ENCODE peak calls at places on chromosomes 12 and 14, in seven cellular contexts. H is progenitor cell of endocrine pancreas; Y is H7; M is hippocampal formation; B is activated naive CD8-positive, alpha-beta T cell treated with anti-CD3 and anti-CD28 coated beads, Interleukin-2, amount 10 ng/mL, durations not matched to agents 7 days and 5 days; N is H9; T is NCI-H2171 treated with DMSO at 0.1 percent for 48 hours. F is an unnamed sample.
A peak's percentile ranks its signal among the peaks of the same experiment; 100 is the strongest.

GRCh38 chr12:132045751-132046150 is 96.0 kb downstream of the EP400 start:
- DNase-seq in H (no peak), M (no peak), B (no peak), T (no peak), Y (no peak), N (no peak), F (no peak)

GRCh38 chr14:66503532-66503931 is 4.4 kb upstream of the GPHN start:
- DNase-seq in M (no peak), Y (no peak), T (peak; percentile 92), H (no peak), N (no peak), B (no peak), F (peak; percentile 67)

GRCh38 chr14:93906341-93907329 is 20.5 kb upstream of the FAM181A start:
- DNase-seq in H (peak; percentile 51), T (peak; percentile 78), N (peak; percentile 86), B (peak; percentile 68), M (peak; percentile 18), Y (peak; percentile 89), F (peak; percentile 27)

GRCh38 chr12:12704593-12705230 is 8.7 kb upstream of the GPR19 start:
- DNase-seq in M (peak; percentile 56), B (no peak), H (no peak), T (peak; percentile 76), Y (peak; percentile 70), N (peak; percentile 73), F (peak; percentile 95)

GRCh38 chr14:95675486-95675885 is 10.7 kb upstream of the TCL1B start:
- DNase-seq in H (no peak), M (no peak), B (no peak), T (no peak), N (no peak), Y (peak; percentile 46), F (no peak)

GRCh38 chr12:117563007-117563406 is 201.6 kb upstream of the NOS1 start:
- DNase-seq in T (peak; percentile 39), N (no peak), H (no peak), B (no peak), M (no peak), Y (no peak), F (no peak)

GRCh38 chr12:106126441-106127288 is 12.1 kb downstream of the NUAK1 start:
- DNase-seq in Y (no peak), B (no peak), N (no peak), H (no peak), T (no peak), M (no peak), F (peak; percentile 83)

GRCh38 chr12:41514050-41514449 is 325.9 kb downstream of the PDZRN4 start:
- DNase-seq in H (no peak), N (no peak), T (no peak), M (no peak), Y (no peak), B (no peak), F (no peak)

GRCh38 chr12:58082996-58083395 is 141.6 kb downstream of the ATP23 start:
- DNase-seq in H (no peak), M (no peak), T (no peak), N (no peak), B (no peak), Y (no peak), F (no peak)

GRCh38 chr14:71377099-71377498 is 469.8 kb downstream of the PCNX1 start:
- DNase-seq in T (no peak), M (no peak), H (no peak), Y (no peak), B (no peak), N (no peak), F (no peak)

GRCh38 chr12:24991209-24992049 is 42.5 kb upstream of the BCAT1 start:
- DNase-seq in N (no peak), M (no peak), H (no peak), Y (peak; percentile 49), T (peak; percentile 77), B (no peak), F (peak; percentile 67)

GRCh38 chr14:70188608-70189540 is at the start of gene SLC8A3:
- DNase-seq in M (peak; percentile 45), Y (peak; percentile 87), H (peak; percentile 51), N (peak; percentile 44), T (peak; percentile 60), B (peak; percentile 47), F (peak; percentile 76)

GRCh38 chr12:41220931-41221330 is 32.8 kb downstream of the PDZRN4 start:
- DNase-seq in H (no peak), Y (no peak), N (no peak), M (no peak), B (no peak), T (no peak), F (no peak)

GRCh38 chr12:49288412-49288853 is 6.5 kb upstream of the PRPH start:
- DNase-seq in T (peak; percentile 52), Y (peak; percentile 82), H (peak; percentile 40), M (peak; percentile 8), N (peak; percentile 70), B (peak; percentile 67), F (peak; percentile 44)

GRCh38 chr14:51328089-51328941 is 88.3 kb downstream of the TMX1 start:
- DNase-seq in H (no peak), B (no peak), M (no peak), Y (no peak), N (no peak), T (no peak), F (peak; percentile 85)

GRCh38 chr12:54641089-54641488 is 6.4 kb upstream of the LACRT start:
- DNase-seq in T (no peak), B (no peak), N (no peak), M (no peak), Y (no peak), H (no peak), F (no peak)

F was measured in iris pigment epithelial cell.